ENCODE peak calls at places on chromosomes 4 and X, in six cellular contexts. K is mesendoderm, T is K562, Z is osteoblast, V is fibroblast of lung, N is trophoblast cell. O is an unnamed sample.

GRCh38 chr4:83074086-83074704 is 39.2 kb downstream of the COPS4 start:
- DNase-seq in K (peak; percentile 88), T (peak; percentile 43), Z (peak; percentile 73), V (peak; percentile 88), N (peak; percentile 30), O (peak; percentile 89)

GRCh38 chr4:177239878-177240277 is 69.8 kb upstream of the NEIL3 start:
- DNase-seq in K (no peak), T (no peak), Z (no peak), V (peak; percentile 68), N (no peak), O (no peak)

GRCh38 chrX:150547511-150548115 is 20.8 kb upstream of the MTM1 start:
- DNase-seq in K (peak; percentile 61), T (peak; percentile 59), Z (peak; percentile 90), V (peak; percentile 45), N (peak; percentile 21), O (peak; percentile 64)

GRCh38 chrX:68914337-68914989 is 85.6 kb downstream of the EFNB1 start:
- DNase-seq in K (peak; percentile 62), T (peak; percentile 24), Z (no peak), V (no peak), N (no peak), O (peak; percentile 38)

GRCh38 chrX:129653985-129654651 is 638 bp downstream of the APLN start:
- DNase-seq in K (no peak), T (no peak), Z (peak; percentile 85), V (no peak), N (no peak), O (peak; percentile 19)

GRCh38 chr4:20196476-20196875 is 55.2 kb upstream of the SLIT2 start:
- DNase-seq in K (no peak), T (no peak), Z (no peak), V (no peak), N (no peak), O (no peak)

GRCh38 chr4:3293410-3294391 is 880 bp downstream of the RGS12 start:
- DNase-seq in K (peak; percentile 23), T (no peak), Z (peak; percentile 92), V (no peak), N (no peak), O (no peak)

GRCh38 chr4:8015512-8015911 is 75.9 kb upstream of the AFAP1 start:
- DNase-seq in K (peak; percentile 16), T (peak; percentile 30), Z (peak; percentile 36), V (no peak), N (no peak), O (peak; percentile 37)

GRCh38 chr4:54840992-54841768 is 183.4 kb downstream of the KIT start:
- DNase-seq in K (peak; percentile 39), T (peak; percentile 10), Z (no peak), V (peak; percentile 12), N (no peak), O (no peak)

GRCh38 chr4:31097999-31098398 is 377.8 kb downstream of the PCDH7 start:
- DNase-seq in K (no peak), T (no peak), Z (no peak), V (no peak), N (no peak), O (no peak)

GRCh38 chr4:151324449-151325319 is 721 bp downstream of the SH3D19 start:
- DNase-seq in K (peak; percentile 93), T (peak; percentile 17), Z (peak; percentile 85), V (peak; percentile 45), N (peak; percentile 67), O (peak; percentile 73)

GRCh38 chr4:156321203-156321602 is 367.5 kb upstream of the CTSO start:
- DNase-seq in K (no peak), T (no peak), Z (peak; percentile 53), V (peak; percentile 49), N (peak; percentile 51), O (no peak)

GRCh38 chrX:118718737-118719136 is 8.7 kb upstream of the IL13RA1 start:
- DNase-seq in K (no peak), T (no peak), Z (no peak), V (no peak), N (no peak), O (no peak)

GRCh38 chr4:123481034-123481433 is 84.4 kb downstream of the SPRY1 start:
- DNase-seq in K (no peak), T (no peak), Z (no peak), V (peak; percentile 46), N (no peak), O (no peak)

GRCh38 chr4:159071969-159072765 is 30.7 kb upstream of the RAPGEF2 start:
- DNase-seq in K (no peak), T (no peak), Z (no peak), V (no peak), N (peak; percentile 20), O (no peak)

GRCh38 chr4:41645716-41646115 is 102.8 kb downstream of the PHOX2B start:
- DNase-seq in K (no peak), T (no peak), Z (no peak), V (no peak), N (peak; percentile 73), O (no peak)
- H3K36me3 ChIP-seq in K (no peaks in the 10 kb centered on the region), T (no peaks in the 10 kb centered on the region), Z (no peaks in the 10 kb centered on the region), V (no peaks in the 10 kb centered on the region), N (peaks cover 14% of the 10 kb centered on the region), O (no peaks in the 10 kb centered on the region)

DNA sequence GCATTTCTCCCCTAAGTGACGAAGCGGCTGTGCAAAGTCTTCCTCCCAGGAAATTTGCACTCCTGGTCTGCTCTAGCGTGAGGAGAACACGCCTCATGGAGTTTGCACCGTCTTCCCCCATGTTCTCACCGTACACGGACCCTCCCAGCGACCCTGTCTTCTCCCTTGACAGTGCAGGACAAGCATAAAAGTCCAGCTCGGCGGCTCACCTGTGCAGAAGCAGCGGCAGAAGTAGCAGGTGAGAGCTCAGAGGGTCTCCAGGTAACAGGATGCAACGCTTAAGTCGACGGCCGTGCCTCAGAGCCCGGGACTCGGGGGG is 314 bp downstream of the P2RY8 start:
- DNase-seq in K (no peak), T (no peak), Z (no peak), V (no peak), N (no peak), O (no peak)
- H3K4me3 ChIP-seq in K (no peak overlapping the region), T (no peak overlapping the region), Z (no peak overlapping the region), V (no peak overlapping the region), N (no peak overlapping the region), O (no peak overlapping the region)

DNA sequence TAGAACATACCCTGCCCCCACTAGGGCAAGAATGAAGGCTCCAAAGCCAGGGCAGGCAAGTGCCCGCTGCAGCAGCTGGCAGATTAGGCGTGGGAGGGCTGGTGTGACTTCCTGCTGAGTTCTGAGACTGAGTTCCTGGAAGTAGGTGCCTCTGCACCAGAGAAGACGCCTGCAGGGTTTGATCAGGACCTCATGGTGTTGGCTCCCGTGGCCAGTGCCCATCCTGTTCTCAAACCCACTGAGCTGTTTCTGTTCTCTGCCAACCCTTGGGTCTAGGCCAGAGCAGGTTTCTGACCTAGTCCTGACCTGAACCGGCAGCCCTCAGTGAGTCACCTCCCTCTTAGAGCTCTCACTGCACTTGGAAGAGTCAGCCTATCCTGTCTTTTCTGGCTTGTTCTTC is 220.7 kb downstream of the HS6ST2 start:
- DNase-seq in K (no peak), T (no peak), Z (no peak), V (no peak), N (no peak), O (no peak)
- H3K4me2 ChIP-seq in K (no peak overlapping the region), T (no peak overlapping the region), Z (no peak overlapping the region), V (no peak overlapping the region), N (no peak overlapping the region), O (no peak overlapping the region)

DNA sequence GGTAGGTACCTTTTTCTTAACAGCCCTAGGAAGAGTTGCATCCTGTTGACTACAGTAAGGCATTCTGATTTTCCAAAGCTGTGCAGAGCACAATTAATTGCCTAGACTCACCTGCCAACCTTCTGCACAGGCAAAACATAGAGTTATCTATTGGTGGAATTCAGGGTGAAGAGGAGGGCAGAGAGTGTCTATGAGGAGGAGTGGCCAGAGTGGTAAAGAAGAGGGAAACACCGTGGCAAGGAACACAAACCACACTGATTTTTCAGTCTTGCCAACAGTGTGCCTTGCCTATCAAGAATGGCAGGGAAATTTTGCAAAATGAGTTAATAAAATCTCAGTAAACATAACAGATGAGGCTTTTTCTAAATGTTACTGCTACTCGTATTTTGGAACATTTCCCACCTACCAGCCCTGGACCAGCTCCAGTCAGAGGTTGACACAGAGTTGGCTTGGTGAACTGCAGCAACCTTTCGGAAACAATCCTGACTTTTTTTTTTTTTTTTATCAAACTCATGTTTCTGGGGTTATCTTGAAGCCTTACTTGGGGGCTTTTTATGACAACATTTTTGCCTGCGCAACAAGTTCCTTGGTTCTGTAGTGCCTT is 67.9 kb upstream of the CAPN6 start:
- DNase-seq in K (no peak), T (no peak), Z (no peak), V (no peak), N (no peak), O (no peak)
- H3K36me3 ChIP-seq in K (no peaks in the 10 kb centered on the region), T (no peaks in the 10 kb centered on the region), Z (no peaks in the 10 kb centered on the region), V (no peaks in the 10 kb centered on the region), N (no peaks in the 10 kb centered on the region), O (no peaks in the 10 kb centered on the region)

GRCh38 chrX:12910424-12910823 is 4.0 kb downstream of the TLR8 start:
- DNase-seq in K (no peak), T (peak; percentile 9), Z (no peak), V (no peak), N (no peak), O (peak; percentile 7)

GRCh38 chrX:12910851-12911461 is 4.5 kb downstream of the TLR8 start:
- DNase-seq in K (no peak), T (no peak), Z (no peak), V (no peak), N (no peak), O (no peak)

GRCh38 chrX:12901486-12901885 is 4.9 kb upstream of the TLR8 start:
- DNase-seq in K (peak; percentile 54), T (peak; percentile 65), Z (peak; percentile 93), V (peak; percentile 44), N (peak; percentile 16), O (peak; percentile 41)

GRCh38 chrX:12903646-12904045 is 2.8 kb upstream of the TLR8 start:
- DNase-seq in K (no peak), T (no peak), Z (no peak), V (peak; percentile 64), N (no peak), O (no peak)

GRCh38 chrX:12906392-12906791 is at the start of gene TLR8:
- DNase-seq in K (no peak), T (no peak), Z (no peak), V (no peak), N (no peak), O (no peak)
- H3K4me3 ChIP-seq in K (no peak within 1 kb of the TSS), T (no peak within 1 kb of the TSS), Z (no peak within 1 kb of the TSS), V (no peak within 1 kb of the TSS), N (no peak within 1 kb of the TSS), O (no peak within 1 kb of the TSS)